ENCODE peak calls at places on chromosomes 3 and 15, in four cellular contexts. One of them, this sample, is unnamed.

GRCh38 chr15:39801641-39802309 is 19.1 kb upstream of the FSIP1 start:
- DNase-seq in HCT116: peak
- DNase-seq in GM12865: peak
- DNase-seq in right atrium auricular region: no peak
- DNase-seq in this sample: no peak

GRCh38 chr15:53404930-53405493 is 354.5 kb downstream of the WDR72 start:
- DNase-seq in right atrium auricular region: no peak
- DNase-seq in GM12865: no peak
- DNase-seq in HCT116: no peak
- DNase-seq in this sample: no peak

GRCh38 chr3:185175370-185175987 is 22.6 kb upstream of the C3orf70 start:
- DNase-seq in GM12865: peak
- DNase-seq in right atrium auricular region: peak
- DNase-seq in HCT116: no peak
- DNase-seq in this sample: no peak

GRCh38 chr3:130259170-130259874 is 86.2 kb upstream of the COL6A5 start:
- DNase-seq in right atrium auricular region: no peak
- DNase-seq in HCT116: no peak
- DNase-seq in GM12865: no peak
- DNase-seq in this sample: no peak

GRCh38 chr15:88992912-88993376 is 79.8 kb upstream of the MFGE8 start:
- DNase-seq in right atrium auricular region: no peak
- DNase-seq in HCT116: no peak
- DNase-seq in GM12865: no peak
- DNase-seq in this sample: no peak

GRCh38 chr15:76339302-76340197 is 3.0 kb downstream of the ISL2 start:
- DNase-seq in HCT116: no peak
- DNase-seq in right atrium auricular region: no peak
- DNase-seq in GM12865: no peak
- DNase-seq in this sample: no peak

GRCh38 chr15:98889930-98890695 is 117.5 kb downstream of the PGPEP1L start:
- DNase-seq in HCT116: no peak
- DNase-seq in GM12865: no peak
- DNase-seq in right atrium auricular region: no peak
- DNase-seq in this sample: peak

GRCh38 chr15:73357999-73358665 is 10.6 kb downstream of the HCN4 start:
- DNase-seq in HCT116: no peak
- DNase-seq in GM12865: no peak
- DNase-seq in right atrium auricular region: no peak
- DNase-seq in this sample: no peak

GRCh38 chr3:12810013-12810780 is 13.7 kb downstream of the CAND2 start:
- DNase-seq in GM12865: peak
- DNase-seq in right atrium auricular region: peak
- DNase-seq in HCT116: peak
- DNase-seq in this sample: peak

GRCh38 chr15:32919749-32920414 is 202.1 kb downstream of the GREM1 start:
- DNase-seq in HCT116: no peak
- DNase-seq in GM12865: no peak
- DNase-seq in right atrium auricular region: no peak
- DNase-seq in this sample: peak

GRCh38 chr15:94840794-94841587 is 609.6 kb downstream of the MCTP2 start:
- DNase-seq in HCT116: no peak
- DNase-seq in right atrium auricular region: no peak
- DNase-seq in GM12865: no peak
- DNase-seq in this sample: no peak

GRCh38 chr3:195119461-195120198 is 151.3 kb downstream of the XXYLT1 start:
- DNase-seq in GM12865: no peak
- DNase-seq in HCT116: no peak
- DNase-seq in right atrium auricular region: no peak
- DNase-seq in this sample: peak

GRCh38 chr3:193805448-193805847 is 212.4 kb downstream of the OPA1 start:
- DNase-seq in GM12865: no peak
- DNase-seq in right atrium auricular region: no peak
- DNase-seq in HCT116: peak
- DNase-seq in this sample: peak

GRCh38 chr3:40254898-40255297 is 54.6 kb upstream of the EIF1B start:
- DNase-seq in HCT116: no peak
- DNase-seq in GM12865: no peak
- DNase-seq in right atrium auricular region: no peak
- DNase-seq in this sample: no peak

GRCh38 chr3:97389883-97390282 is 374.7 kb upstream of the ARL6 start:
- DNase-seq in right atrium auricular region: no peak
- DNase-seq in HCT116: no peak
- DNase-seq in GM12865: no peak
- DNase-seq in this sample: no peak

GRCh38 chr3:186760141-186760813 is 23.1 kb upstream of the EIF4A2 start:
- DNase-seq in right atrium auricular region: no peak
- DNase-seq in GM12865: no peak
- DNase-seq in HCT116: peak
- DNase-seq in this sample: no peak

GRCh38 chr3:66675383-66675782 is 174.6 kb upstream of the LRIG1 start:
- DNase-seq in HCT116: no peak
- DNase-seq in GM12865: no peak
- DNase-seq in right atrium auricular region: no peak
- DNase-seq in this sample: peak

GRCh38 chr15:95459288-95459687 is 871.2 kb upstream of the NR2F2 start:
- DNase-seq in right atrium auricular region: no peak
- DNase-seq in GM12865: no peak
- DNase-seq in HCT116: no peak
- DNase-seq in this sample: no peak

GRCh38 chr3:100562224-100562857 is 47.1 kb upstream of the ADGRG7 start:
- DNase-seq in HCT116: no peak
- DNase-seq in right atrium auricular region: no peak
- DNase-seq in GM12865: no peak
- DNase-seq in this sample: no peak

GRCh38 chr3:197132916-197133530 is 103.4 kb upstream of the MELTF start:
- DNase-seq in HCT116: no peak
- DNase-seq in GM12865: no peak
- DNase-seq in right atrium auricular region: no peak
- DNase-seq in this sample: no peak

GRCh38 chr3:62022312-62022711 is 351.0 kb downstream of the FEZF2 start:
- DNase-seq in HCT116: no peak
- DNase-seq in right atrium auricular region: no peak
- DNase-seq in GM12865: no peak
- DNase-seq in this sample: no peak

GRCh38 chr3:134904333-134904771 is 109.3 kb downstream of the EPHB1 start:
- DNase-seq in right atrium auricular region: no peak
- DNase-seq in HCT116: no peak
- DNase-seq in GM12865: peak
- DNase-seq in this sample: no peak

GRCh38 chr3:72663429-72663828 is 184.8 kb downstream of the SHQ1 start:
- DNase-seq in GM12865: no peak
- DNase-seq in right atrium auricular region: no peak
- DNase-seq in HCT116: no peak
- DNase-seq in this sample: no peak

DNA sequence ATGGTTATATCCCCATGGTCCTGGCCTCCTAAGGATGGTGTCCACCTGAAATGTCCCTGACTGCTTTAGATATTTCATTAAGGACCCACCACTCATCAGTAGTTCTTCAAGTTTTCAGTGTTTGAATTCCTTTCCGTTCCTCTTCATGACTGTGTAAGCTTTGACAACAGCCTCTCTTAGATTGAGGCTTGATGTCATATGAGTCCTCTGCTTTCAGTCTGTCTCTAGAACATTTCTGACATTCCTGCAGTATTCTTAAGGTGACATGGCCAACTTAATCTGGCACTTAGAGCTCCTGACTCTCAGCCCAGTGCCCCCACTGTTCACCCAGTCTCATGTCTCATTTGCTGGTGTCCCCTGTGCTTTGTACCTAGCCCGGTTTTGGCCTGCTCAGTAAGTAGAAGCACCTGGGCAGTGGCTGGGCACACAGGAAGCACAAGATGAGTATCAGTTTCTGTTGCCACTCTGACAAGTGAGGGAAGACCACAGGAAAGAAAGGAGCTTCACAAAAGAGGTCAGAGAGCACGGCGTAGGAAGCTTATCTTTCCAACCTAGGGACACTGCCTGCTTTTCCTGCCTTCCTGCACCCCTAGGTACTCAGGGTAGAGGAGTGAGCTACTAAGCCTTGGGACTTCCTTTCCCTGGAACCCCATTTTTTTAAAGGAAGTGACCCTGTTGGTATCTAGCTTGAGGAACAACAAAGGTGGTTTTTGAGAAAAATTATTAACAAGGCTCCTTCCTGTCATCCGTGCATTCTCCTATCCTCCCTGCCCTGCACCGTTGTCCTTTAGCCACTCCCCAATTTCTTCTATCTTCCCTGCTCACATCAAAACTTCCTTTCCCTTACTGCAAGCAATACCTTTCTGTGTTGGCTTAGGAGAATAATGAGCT is 103.1 kb downstream of the KLHL25 start:
- DNase-seq in GM12865: peak
- DNase-seq in HCT116: no peak
- DNase-seq in right atrium auricular region: no peak
- DNase-seq in this sample: no peak
- H3K4me3 ChIP-seq in GM12865: peak
- H3K4me3 ChIP-seq in HCT116: no peak
- H3K4me3 ChIP-seq in right atrium auricular region: no peak
- H3K4me3 ChIP-seq in this sample: no peak

DNA sequence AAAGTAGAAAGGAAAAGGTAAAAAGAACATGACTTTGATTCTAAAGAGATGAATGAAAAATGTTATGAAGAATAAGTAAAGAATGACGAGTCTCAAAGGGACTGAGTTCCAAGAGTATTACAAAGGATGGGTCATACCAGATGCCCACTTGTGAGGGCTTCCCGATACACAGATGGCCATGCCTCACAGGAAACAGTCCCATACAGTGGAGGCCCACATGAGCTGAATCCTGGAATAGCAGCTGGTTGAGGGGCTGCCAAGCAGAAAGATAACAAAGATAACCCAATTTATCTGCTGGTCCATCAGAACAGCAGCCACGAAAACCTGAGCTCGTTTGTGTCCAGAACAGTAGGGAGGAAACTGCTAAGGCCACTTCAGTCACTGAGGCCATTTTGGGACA is 3.7 kb downstream of the SSR3 start:
- DNase-seq in right atrium auricular region: no peak
- DNase-seq in GM12865: no peak
- DNase-seq in HCT116: no peak
- DNase-seq in this sample: no peak
- H3K4me3 ChIP-seq in right atrium auricular region: no peak
- H3K4me3 ChIP-seq in GM12865: no peak
- H3K4me3 ChIP-seq in HCT116: no peak
- H3K4me3 ChIP-seq in this sample: peak

GRCh38 chr3:123385981-123386380 is 62.9 kb downstream of the ADCY5 start:
- DNase-seq in right atrium auricular region: no peak
- DNase-seq in HCT116: no peak
- DNase-seq in GM12865: no peak
- DNase-seq in this sample: no peak
- H3K4me3 ChIP-seq in right atrium auricular region: no peak
- H3K4me3 ChIP-seq in HCT116: no peak
- H3K4me3 ChIP-seq in GM12865: no peak
- H3K4me3 ChIP-seq in this sample: no peak

GRCh38 chr15:45169608-45170480 is 17.9 kb downstream of the SHF start:
- DNase-seq in right atrium auricular region: no peak
- DNase-seq in GM12865: no peak
- DNase-seq in HCT116: no peak
- DNase-seq in this sample: no peak
- H3K4me3 ChIP-seq in right atrium auricular region: no peak
- H3K4me3 ChIP-seq in GM12865: no peak
- H3K4me3 ChIP-seq in HCT116: no peak
- H3K4me3 ChIP-seq in this sample: no peak

GRCh38 chr3:128317101-128317697 is 149.5 kb downstream of the DNAJB8 start:
- DNase-seq in right atrium auricular region: no peak
- DNase-seq in GM12865: no peak
- DNase-seq in HCT116: no peak
- DNase-seq in this sample: no peak
- H3K4me3 ChIP-seq in right atrium auricular region: no peak
- H3K4me3 ChIP-seq in GM12865: no peak
- H3K4me3 ChIP-seq in HCT116: no peak
- H3K4me3 ChIP-seq in this sample: no peak

GRCh38 chr3:50365842-50366220 is 6.5 kb upstream of the TMEM115 start:
- DNase-seq in HCT116: no peak
- DNase-seq in right atrium auricular region: no peak
- DNase-seq in GM12865: no peak
- DNase-seq in this sample: no peak
- H3K4me3 ChIP-seq in HCT116: peak
- H3K4me3 ChIP-seq in right atrium auricular region: no peak
- H3K4me3 ChIP-seq in GM12865: no peak
- H3K4me3 ChIP-seq in this sample: no peak

DNA sequence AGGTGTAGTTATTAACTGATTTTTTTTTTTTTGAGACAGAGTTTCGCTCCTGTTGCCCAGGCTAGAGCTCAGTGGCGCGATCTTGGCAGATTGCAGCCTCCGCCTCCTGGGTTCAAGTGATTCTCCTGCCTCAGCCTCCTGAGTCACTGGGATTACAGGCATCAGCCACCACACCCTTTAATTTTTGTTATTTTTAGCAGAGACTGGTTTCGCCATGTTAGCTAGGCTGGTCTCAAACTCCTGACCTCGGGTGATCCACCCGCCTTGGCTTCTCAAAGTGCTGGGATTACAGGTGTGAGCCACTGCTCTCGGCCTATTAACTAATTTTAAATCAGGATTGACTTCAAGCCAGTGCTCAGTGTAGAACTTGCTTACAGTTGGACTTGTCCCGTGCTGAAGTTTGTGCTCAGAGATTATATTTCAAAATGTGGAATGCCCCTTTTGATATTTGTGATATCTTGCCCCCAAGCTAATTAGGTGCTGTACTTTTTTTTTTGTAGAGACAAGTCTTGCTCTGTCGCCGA is 6.0 kb downstream of the SKIL start:
- DNase-seq in right atrium auricular region: no peak
- DNase-seq in GM12865: no peak
- DNase-seq in HCT116: no peak
- DNase-seq in this sample: no peak
- H3K4me3 ChIP-seq in right atrium auricular region: no peak
- H3K4me3 ChIP-seq in GM12865: no peak
- H3K4me3 ChIP-seq in HCT116: no peak
- H3K4me3 ChIP-seq in this sample: no peak

GRCh38 chr3:156507285-156507684 is 47.6 kb downstream of the SSR3 start:
- DNase-seq in HCT116: no peak
- DNase-seq in GM12865: no peak
- DNase-seq in right atrium auricular region: no peak
- DNase-seq in this sample: no peak
- H3K4me3 ChIP-seq in HCT116: no peak
- H3K4me3 ChIP-seq in GM12865: no peak
- H3K4me3 ChIP-seq in right atrium auricular region: no peak
- H3K4me3 ChIP-seq in this sample: no peak

DNA sequence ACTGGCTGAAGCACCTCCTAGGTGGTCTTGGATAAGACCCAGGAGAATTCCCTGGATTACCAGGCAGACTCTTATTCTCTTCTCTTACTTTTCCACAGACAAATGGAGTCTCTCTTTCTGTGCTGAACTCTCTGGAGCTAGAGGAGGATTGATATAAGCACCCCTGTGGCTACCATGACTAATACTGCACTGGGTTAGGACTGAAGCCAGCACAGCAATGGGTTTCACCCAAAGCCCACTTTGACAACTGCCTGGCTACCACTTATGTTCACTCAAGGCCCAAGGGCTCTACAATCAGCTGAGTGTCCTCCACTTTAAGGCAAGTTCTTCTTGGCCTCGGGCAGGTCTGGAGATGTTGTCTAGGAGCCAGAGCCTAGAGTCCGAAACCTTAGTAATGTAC is 225.5 kb downstream of the DIPK2A start:
- DNase-seq in HCT116: no peak
- DNase-seq in GM12865: no peak
- DNase-seq in right atrium auricular region: no peak
- DNase-seq in this sample: no peak
- H3K4me3 ChIP-seq in HCT116: no peak
- H3K4me3 ChIP-seq in GM12865: no peak
- H3K4me3 ChIP-seq in right atrium auricular region: no peak
- H3K4me3 ChIP-seq in this sample: no peak